ENCODE peak calls at places on chromosomes 16 and 17, in four cellular contexts. Y, T, O and S are unnamed samples.

GRCh38 chr16:75247249-75247648 is 4.2 kb downstream of the BCAR1 start:
- DNase-seq in Y (no peak), T (no peak), O (no peak), S (no peak)

GRCh38 chr16:56401482-56401881 is 23.9 kb downstream of the AMFR start:
- DNase-seq in Y (peak; percentile 21), T (no peak), O (peak; percentile 42), S (peak; percentile 66)

GRCh38 chr17:49390548-49391324 is 23.9 kb downstream of the PHB1 start:
- DNase-seq in Y (peak; percentile 37), T (no peak), O (peak; percentile 46), S (no peak)

GRCh38 chr16:69823831-69824563 is 61.9 kb downstream of the WWP2 start:
- DNase-seq in Y (no peak), T (peak; percentile 51), O (no peak), S (no peak)

GRCh38 chr17:3260163-3260562 is 38.0 kb downstream of the OR3A1 start:
- DNase-seq in Y (no peak), T (no peak), O (no peak), S (no peak)

GRCh38 chr17:17749025-17749772 is 67.9 kb downstream of the RAI1 start:
- DNase-seq in Y (no peak), T (no peak), O (no peak), S (peak; percentile 64)

GRCh38 chr17:82399030-82399429 is 19.1 kb upstream of the HEXD start:
- DNase-seq in Y (no peak), T (no peak), O (no peak), S (no peak)

GRCh38 chr16:12214509-12214908 is 238.0 kb downstream of the SNX29 start:
- DNase-seq in Y (no peak), T (no peak), O (no peak), S (peak; percentile 57)

GRCh38 chr17:80430446-80431245 is 15.7 kb downstream of the ENDOV start:
- DNase-seq in Y (no peak), T (no peak), O (no peak), S (no peak)

GRCh38 chr17:75487351-75488070 is 27.8 kb downstream of the CASKIN2 start:
- DNase-seq in Y (peak; percentile 52), T (no peak), O (no peak), S (no peak)

GRCh38 chr16:8173111-8173644 is 417.1 kb downstream of the TMEM114 start:
- DNase-seq in Y (peak; percentile 88), T (peak; percentile 2), O (peak; percentile 98), S (peak; percentile 92)

GRCh38 chr16:11118479-11118878 is 137.5 kb downstream of the SOCS1 start:
- DNase-seq in Y (no peak), T (no peak), O (no peak), S (no peak)

GRCh38 chr17:71084219-71084618 is 914.9 kb downstream of the KCNJ2 start:
- DNase-seq in Y (peak; percentile 6), T (no peak), O (peak; percentile 26), S (peak; percentile 86)

GRCh38 chr16:59849716-59850115 is 1115.6 kb upstream of the GOT2 start:
- DNase-seq in Y (no peak), T (no peak), O (no peak), S (peak; percentile 52)

GRCh38 chr16:14249291-14250032 is 178.3 kb downstream of the MRTFB start:
- DNase-seq in Y (peak; percentile 34), T (peak; percentile 13), O (peak; percentile 53), S (peak; percentile 71)

GRCh38 chr17:7688808-7689316 is 585 bp downstream of the WRAP53 start:
- DNase-seq in Y (no peak), T (no peak), O (no peak), S (peak; percentile 14)

GRCh38 chr17:60354223-60354622 is 37.7 kb downstream of the USP32 start:
- DNase-seq in Y (no peak), T (no peak), O (peak; percentile 38), S (no peak)

GRCh38 chr17:78325076-78325712 is 34.7 kb downstream of the SOCS3 start:
- DNase-seq in Y (no peak), T (no peak), O (no peak), S (no peak)

GRCh38 chr17:42744283-42744805 is 496 bp downstream of the EZH1 start:
- DNase-seq in Y (no peak), T (peak; percentile 16), O (peak; percentile 78), S (peak; percentile 72)

GRCh38 chr16:78431701-78432100 is 332.2 kb downstream of the WWOX start:
- DNase-seq in Y (no peak), T (no peak), O (no peak), S (no peak)

GRCh38 chr17:75110307-75110937 is 653 bp downstream of the ARMC7 start:
- DNase-seq in Y (peak; percentile 27), T (no peak), O (no peak), S (peak; percentile 69)

GRCh38 chr17:68035131-68035522 is 408 bp upstream of the KPNA2 start:
- DNase-seq in Y (no peak), T (no peak), O (no peak), S (peak; percentile 99)

GRCh38 chr17:12691173-12691572 is 25.5 kb downstream of the MYOCD start:
- DNase-seq in Y (no peak), T (no peak), O (no peak), S (no peak)

GRCh38 chr16:17483266-17483864 is 12.6 kb upstream of the XYLT1 start:
- DNase-seq in Y (no peak), T (no peak), O (no peak), S (no peak)

GRCh38 chr17:75614556-75615270 is 18.5 kb upstream of the SMIM5 start:
- DNase-seq in Y (no peak), T (no peak), O (no peak), S (no peak)

GRCh38 chr17:78559749-78560368 is 17.3 kb downstream of the DNAH17 start:
- DNase-seq in Y (peak; percentile 57), T (no peak), O (no peak), S (peak; percentile 70)

GRCh38 chr17:8857919-8858318 is 9.6 kb downstream of the PIK3R6 start:
- DNase-seq in Y (no peak), T (peak; percentile 95), O (no peak), S (peak; percentile 46)

GRCh38 chr16:4743217-4743897 is 9.0 kb downstream of the DNAAF8 start:
- DNase-seq in Y (no peak), T (no peak), O (no peak), S (peak; percentile 43)

GRCh38 chr16:46743232-46743719 is 4.9 kb downstream of the MYLK3 start:
- DNase-seq in Y (peak; percentile 81), T (no peak), O (peak; percentile 33), S (peak; percentile 58)

GRCh38 chr16:56294599-56294998 is 103.3 kb downstream of the GNAO1 start:
- DNase-seq in Y (no peak), T (no peak), O (no peak), S (no peak)

GRCh38 chr17:17476865-17477467 is at the start of gene MED9:
- DNase-seq in Y (peak; percentile 94), T (peak; percentile 64), O (peak; percentile 82), S (peak; percentile 97)

GRCh38 chr17:3894927-3895343 is 2.1 kb upstream of the CAMKK1 start:
- DNase-seq in Y (no peak), T (no peak), O (no peak), S (no peak)

GRCh38 chr16:78962457-78962929 is 638.0 kb downstream of the MAF start:
- DNase-seq in Y (no peak), T (peak; percentile 60), O (no peak), S (no peak)

GRCh38 chr17:933168-934083 is 46.1 kb downstream of the NXN start:
- DNase-seq in Y (peak; percentile 17), T (no peak), O (peak; percentile 75), S (peak; percentile 71)

GRCh38 chr17:34081269-34081668 is 173.8 kb upstream of the CCL2 start:
- DNase-seq in Y (peak; percentile 19), T (no peak), O (no peak), S (peak; percentile 76)

GRCh38 chr17:8384801-8385335 is 1.9 kb upstream of the RPL26 start:
- DNase-seq in Y (no peak), T (no peak), O (no peak), S (peak; percentile 80)

GRCh38 chr16:58628845-58629680 is 563 bp downstream of the CNOT1 start:
- DNase-seq in Y (peak; percentile 16), T (peak; percentile 17), O (peak; percentile 55), S (peak; percentile 50)
- H2AFZ ChIP-seq in Y (peak overlapping the region; percentile 83), T (peak overlapping the region; percentile 64), O (no peak overlapping the region), S (peak overlapping the region; percentile 8)

GRCh38 chr17:22272363-22273146 is 580.2 kb downstream of the KCNJ18 start:
- DNase-seq in Y (no peak), T (no peak), O (no peak), S (no peak)
- TF ChIP-seq CREB1 in Y (no peak), T (no peak), O (no peak), S (no peak)

GRCh38 chr16:67774457-67774853 is 31.9 kb downstream of the RANBP10 start:
- DNase-seq in Y (no peak), T (no peak), O (no peak), S (no peak)
- TF ChIP-seq REST in Y (no peak), T (no peak), O (no peak), S (no peak)

GRCh38 chr16:87792205-87792565 is 26.4 kb upstream of the KLHDC4 start:
- DNase-seq in Y (no peak), T (no peak), O (no peak), S (no peak)

GRCh38 chr16:87790278-87791023 is 24.7 kb upstream of the KLHDC4 start:
- DNase-seq in Y (no peak), T (no peak), O (no peak), S (no peak)

GRCh38 chr16:87794485-87795078 is 28.8 kb upstream of the KLHDC4 start:
- DNase-seq in Y (no peak), T (no peak), O (no peak), S (no peak)

GRCh38 chr16:87789437-87790277 is 23.9 kb upstream of the KLHDC4 start:
- DNase-seq in Y (no peak), T (no peak), O (peak; percentile 95), S (no peak)

DNA sequence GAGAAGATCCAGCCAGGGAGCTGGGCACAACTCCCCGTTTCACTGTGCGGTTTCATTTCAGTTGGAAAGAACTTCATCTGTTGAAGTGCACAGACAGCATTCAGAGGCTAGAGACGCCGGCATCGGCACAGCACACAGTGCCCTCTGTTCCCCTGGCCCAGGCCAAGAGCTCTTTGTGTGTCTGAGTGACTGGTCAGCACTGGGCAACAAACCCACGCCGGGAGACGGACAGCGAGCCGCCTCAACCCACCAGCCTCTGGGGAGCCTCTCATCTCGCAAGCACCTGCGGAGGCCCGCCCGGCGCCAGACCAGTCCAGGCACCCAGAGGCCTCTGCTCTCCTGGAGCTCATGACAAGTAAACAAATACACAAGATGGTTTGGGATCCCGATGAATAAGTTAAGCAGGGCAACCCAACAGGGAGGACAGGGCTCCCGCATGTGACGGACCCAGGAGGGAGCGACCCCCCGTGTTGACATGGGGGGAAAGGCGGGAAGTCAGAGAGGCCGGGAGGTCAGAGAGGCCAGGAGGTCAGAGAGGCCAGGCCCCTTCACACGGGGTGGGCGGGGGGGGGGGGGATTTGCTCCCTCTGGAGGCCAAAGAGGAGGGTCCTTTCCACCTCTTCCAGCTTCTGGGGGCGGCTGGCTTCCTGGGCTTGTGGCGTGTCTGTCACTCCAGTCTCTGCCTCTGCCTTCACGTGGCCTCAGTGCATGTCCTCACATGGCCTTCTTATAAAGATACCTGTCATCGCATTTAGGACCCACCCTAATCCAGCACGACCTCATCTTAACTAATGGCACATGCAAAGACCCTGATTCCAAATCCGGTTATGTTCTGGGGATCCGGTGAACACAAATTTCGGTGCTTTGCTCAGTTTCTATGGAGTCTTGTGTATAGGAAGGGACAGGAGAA is 25.8 kb upstream of the KLHDC4 start:
- DNase-seq in Y (no peak), T (no peak), O (no peak), S (no peak)
- H2AFZ ChIP-seq in Y (no peak overlapping the region), T (no peak overlapping the region), O (no peak overlapping the region), S (no peak overlapping the region)